ENCODE peak calls at places on chromosome 11, in five cellular contexts. R is A549; Y is GM04504; I is NCI-H69; F is activated gamma-delta T cell treated with anti-CD3 and anti-CD28 coated beads, Interleukin-2, amount 50 U/mL, for 16 hours. H is an unnamed sample.

GRCh38 chr11:31958086-31958735 is 132.7 kb upstream of the RCN1 start:
- DNase-seq in R (peak), Y (peak), I (peak), F (peak), H (peak)

GRCh38 chr11:110738641-110739040 is 26.4 kb upstream of the ARHGAP20 start:
- DNase-seq in Y (no peak), I (no peak), F (no peak), R (no peak), H (no peak)

GRCh38 chr11:12906501-12906900 is 102.6 kb upstream of the RASSF10 start:
- DNase-seq in Y (no peak), F (no peak), R (no peak), I (no peak), H (no peak)

GRCh38 chr11:77542296-77542695 is 47.5 kb upstream of the AQP11 start:
- DNase-seq in Y (no peak), I (no peak), R (no peak), F (no peak), H (no peak)

GRCh38 chr11:121575250-121575962 is 122.6 kb upstream of the SORL1-AS1 start:
- DNase-seq in F (no peak), I (peak), Y (no peak), R (no peak), H (no peak)

GRCh38 chr11:26778000-26778757 is 56.3 kb upstream of the SLC5A12 start:
- DNase-seq in R (no peak), I (peak), Y (peak), F (no peak), H (no peak)

GRCh38 chr11:17352925-17353227 is 1.3 kb downstream of the NCR3LG1 start:
- DNase-seq in Y (no peak), F (peak), R (peak), I (peak), H (peak)

GRCh38 chr11:86743223-86744118 is 56.9 kb upstream of the PRSS23 start:
- DNase-seq in F (no peak), R (peak), I (peak), Y (peak), H (peak)

GRCh38 chr11:3136542-3137455 is 28.3 kb downstream of the OSBPL5 start:
- DNase-seq in F (no peak), R (no peak), I (no peak), Y (no peak), H (no peak)

GRCh38 chr11:60872124-60872951 is 5.0 kb downstream of the ZP1 start:
- DNase-seq in Y (peak), F (no peak), I (no peak), R (peak), H (peak)

GRCh38 chr11:124302756-124303155 is 11.0 kb downstream of the OR8D1 start:
- DNase-seq in R (no peak), F (no peak), Y (no peak), I (no peak), H (no peak)

GRCh38 chr11:57301711-57302423 is 22.9 kb downstream of the TNKS1BP1 start:
- DNase-seq in R (no peak), F (no peak), I (no peak), Y (no peak), H (no peak)

GRCh38 chr11:79400717-79401330 is 40.0 kb downstream of the TENM4 start:
- DNase-seq in F (no peak), Y (peak), I (peak), R (peak), H (no peak)

GRCh38 chr11:85540635-85541034 is 86.5 kb downstream of the DLG2 start:
- DNase-seq in F (no peak), Y (no peak), I (no peak), R (no peak), H (no peak)

GRCh38 chr11:61362542-61362875 is 335 bp downstream of the TMEM138 start:
- DNase-seq in I (peak), R (peak), F (no peak), Y (no peak), H (no peak)

GRCh38 chr11:14764213-14764898 is 120.8 kb downstream of the PDE3B start:
- DNase-seq in F (no peak), I (no peak), Y (no peak), R (no peak), H (no peak)

GRCh38 chr11:37788141-37788877 is 1190.3 kb upstream of the RAG2 start:
- DNase-seq in R (peak), Y (no peak), F (no peak), I (no peak), H (no peak)

GRCh38 chr11:68542617-68543016 is 82.1 kb downstream of the PPP6R3 start:
- DNase-seq in F (no peak), R (no peak), Y (peak), I (no peak), H (no peak)

GRCh38 chr11:46671958-46672315 is 28.5 kb downstream of the ARHGAP1 start:
- DNase-seq in F (no peak), I (no peak), R (no peak), Y (no peak), H (no peak)

GRCh38 chr11:104120493-104121200 is 43.3 kb downstream of the PDGFD start:
- DNase-seq in I (peak), F (no peak), R (peak), Y (no peak), H (no peak)

GRCh38 chr11:75337195-75337654 is 14.2 kb downstream of the ARRB1 start:
- DNase-seq in R (peak), Y (no peak), F (no peak), I (no peak), H (no peak)

H was measured in tibial nerve.